ENCODE peak calls at places on chromosome X, in eight cellular contexts. R is naive thymus-derived CD4-positive, alpha-beta T cell; D is head of caudate nucleus; G is neural crest cell; Y is HFFc6; V is sciatic nerve; S is dorsolateral prefrontal cortex; L is SW480. I is an unnamed sample.
A peak's percentile ranks its signal among the peaks of the same experiment; 100 is the strongest.

GRCh38 chrX:69153060-69153730 is 12.1 kb downstream of the PJA1 start:
- DNase-seq in Y (no peak), V (peak; percentile 83), G (peak; percentile 55), D (peak; percentile 82), R (no peak), S (peak; percentile 73), L (peak; percentile 25), I (peak; percentile 88)

GRCh38 chrX:53356186-53356585 is 66.3 kb downstream of the SMC1A start:
- DNase-seq in R (no peak), V (no peak), G (peak; percentile 14), D (no peak), S (no peak), L (no peak), Y (no peak), I (no peak)

GRCh38 chrX:130772313-130773140 is 130.5 kb downstream of the ENOX2 start:
- DNase-seq in R (no peak), V (no peak), L (no peak), G (no peak), S (no peak), D (no peak), Y (peak; percentile 79), I (no peak)

GRCh38 chrX:72105436-72105835 is 26.3 kb downstream of the RTL5 start:
- DNase-seq in S (no peak), R (peak; percentile 54), L (no peak), V (no peak), D (no peak), Y (no peak), G (no peak), I (no peak)

GRCh38 chrX:46178763-46179162 is 366.5 kb downstream of the ZNF674 start:
- DNase-seq in S (no peak), Y (no peak), L (no peak), D (no peak), G (no peak), R (no peak), V (no peak), I (no peak)

GRCh38 chrX:46953597-46953996 is 41.4 kb downstream of the JADE3 start:
- DNase-seq in D (no peak), L (no peak), R (no peak), Y (no peak), V (no peak), G (peak; percentile 2), S (no peak), I (peak; percentile 48)

GRCh38 chrX:50202539-50202938 is 1.7 kb upstream of the AKAP4 start:
- DNase-seq in G (no peak), V (no peak), D (no peak), L (peak; percentile 10), R (no peak), S (no peak), Y (peak; percentile 7), I (no peak)

GRCh38 chrX:130158311-130158710 is 7.3 kb downstream of the AIFM1 start:
- DNase-seq in R (no peak), Y (no peak), G (no peak), L (no peak), D (no peak), S (no peak), V (no peak), I (no peak)

GRCh38 chrX:153488231-153488914 is 6.4 kb upstream of the BGN start:
- DNase-seq in G (no peak), S (no peak), V (no peak), Y (no peak), R (no peak), L (no peak), D (no peak), I (no peak)

I was measured in NT2/D1.